ENCODE peak calls at places on chromosomes 11 and 22, in five cellular contexts. P is breast epithelium, Z is SJCRH30, A is fibroblast of lung, O is mammary epithelial cell. D is an unnamed sample. For H3K27me3, the result is how much of the 10 kb centered on the place peaks cover.

GRCh38 chr11:18650859-18651557 is 16.9 kb upstream of the SPTY2D1 start:
- DNase-seq in P (no peak), A (peak), O (no peak), Z (peak), D (peak)

GRCh38 chr11:6719588-6719987 is 36.4 kb upstream of the MRPL17 start:
- DNase-seq in Z (peak), A (no peak), O (no peak), P (no peak), D (no peak)

GRCh38 chr11:116703421-116703820 is 69.4 kb downstream of the BUD13 start:
- DNase-seq in Z (peak), P (no peak), O (no peak), A (no peak), D (peak)

GRCh38 chr11:79070518-79070917 is 370.3 kb downstream of the TENM4 start:
- DNase-seq in P (no peak), A (no peak), O (no peak), Z (no peak), D (no peak)

GRCh38 chr11:2700415-2701211 is 819 bp upstream of the KCNQ1OT1 start:
- DNase-seq in P (peak), A (peak), Z (peak), O (no peak), D (peak)

GRCh38 chr11:127412722-127413121 is 412.2 kb upstream of the KIRREL3 start:
- DNase-seq in A (no peak), O (no peak), P (no peak), Z (no peak), D (peak)

GRCh38 chr11:45921561-45922424 is 663 bp upstream of the LARGE2 start:
- DNase-seq in P (peak), A (no peak), O (no peak), Z (no peak), D (peak)

GRCh38 chr22:25953276-25953675 is 211.3 kb downstream of the MYO18B start:
- DNase-seq in O (no peak), A (no peak), Z (no peak), P (no peak), D (no peak)

GRCh38 chr11:17683378-17684161 is 35.8 kb upstream of the MYOD1 start:
- DNase-seq in O (peak), A (peak), P (no peak), Z (peak), D (no peak)

GRCh38 chr11:117117681-117118080 is 19.5 kb upstream of the SIK3 start:
- DNase-seq in P (no peak), O (no peak), Z (no peak), A (no peak), D (no peak)

GRCh38 chr22:42646569-42647525 is 2.3 kb downstream of the CYB5R3 start:
- DNase-seq in A (peak), O (no peak), Z (no peak), P (peak), D (peak)

GRCh38 chr22:20548806-20549205 is 41.4 kb downstream of the MED15 start:
- DNase-seq in A (no peak), P (no peak), Z (no peak), O (no peak), D (no peak)

GRCh38 chr22:35315141-35315854 is 15.6 kb downstream of the TOM1 start:
- DNase-seq in Z (no peak), P (no peak), O (no peak), A (no peak), D (no peak)

GRCh38 chr11:87219266-87219665 is 181.5 kb downstream of the TMEM135 start:
- DNase-seq in A (peak), P (no peak), Z (no peak), O (no peak), D (peak)

GRCh38 chr11:112255075-112255739 is 5.5 kb downstream of the PLET1 start:
- DNase-seq in P (no peak), Z (peak), A (peak), O (peak), D (no peak)

GRCh38 chr11:122523841-122524531 is 131.5 kb upstream of the UBASH3B start:
- DNase-seq in P (no peak), A (peak), O (peak), Z (no peak), D (no peak)

GRCh38 chr22:46564084-46564714 is 26.8 kb upstream of the CELSR1 start:
- DNase-seq in P (no peak), O (no peak), Z (peak), A (no peak), D (no peak)

GRCh38 chr11:106389096-106389495 is 311.6 kb downstream of the AASDHPPT start:
- DNase-seq in P (no peak), A (peak), O (peak), Z (no peak), D (no peak)

GRCh38 chr11:69377029-69377952 is 83.3 kb downstream of the MYEOV start:
- DNase-seq in P (no peak), O (peak), A (no peak), Z (no peak), D (no peak)

GRCh38 chr11:87236368-87236767 is 198.6 kb downstream of the TMEM135 start:
- DNase-seq in A (no peak), P (no peak), Z (no peak), O (no peak), D (no peak)

GRCh38 chr11:9363954-9364912 is 20.2 kb upstream of the IPO7 start:
- DNase-seq in O (peak), Z (peak), P (peak), A (peak), D (peak)

GRCh38 chr11:88327061-88327460 is 10.5 kb downstream of the CTSC start:
- DNase-seq in A (no peak), O (no peak), P (no peak), Z (no peak), D (no peak)

GRCh38 chr11:57474017-57474750 is 13.9 kb downstream of the RTN4RL2 start:
- DNase-seq in P (no peak), A (no peak), O (no peak), Z (no peak), D (peak)

GRCh38 chr22:40556641-40557040 is 79.9 kb downstream of the MRTFA start:
- DNase-seq in O (no peak), P (no peak), Z (no peak), A (no peak), D (no peak)

GRCh38 chr22:35357883-35358621 is 22.8 kb upstream of the HMOX1 start:
- DNase-seq in Z (no peak), O (peak), A (peak), P (no peak), D (no peak)

GRCh38 chr11:71420455-71421241 is 27.5 kb downstream of the DHCR7 start:
- DNase-seq in O (peak), Z (peak), A (peak), P (no peak), D (peak)

GRCh38 chr11:109984634-109985289 is 108.4 kb upstream of the ZC3H12C start:
- DNase-seq in O (peak), Z (no peak), A (no peak), P (no peak), D (no peak)

GRCh38 chr11:43358308-43358669 is 431 bp upstream of the TTC17 start:
- DNase-seq in A (no peak), P (no peak), Z (no peak), O (no peak), D (no peak)

GRCh38 chr11:120067361-120068113 is 70.4 kb downstream of the TRIM29 start:
- DNase-seq in A (no peak), Z (no peak), O (no peak), P (no peak), D (no peak)

GRCh38 chr11:66639066-66639813 is 737 bp downstream of the RBM4 start:
- DNase-seq in Z (no peak), A (peak), O (peak), P (no peak), D (no peak)

GRCh38 chr11:2092956-2093412 is 46.2 kb downstream of the IGF2 start:
- DNase-seq in A (peak), P (peak), Z (peak), O (peak), D (peak)

GRCh38 chr22:37803636-37804371 is 3.9 kb upstream of the GCAT start:
- DNase-seq in A (no peak), Z (no peak), P (no peak), O (no peak), D (peak)

GRCh38 chr11:36447947-36448346 is 62.1 kb downstream of the TRAF6 start:
- DNase-seq in Z (peak), A (no peak), P (peak), O (peak), D (no peak)

GRCh38 chr22:50264104-50264745 is 2.7 kb upstream of the MAPK12 start:
- DNase-seq in P (no peak), A (no peak), O (no peak), Z (no peak), D (no peak)

GRCh38 chr11:114075891-114076441 is 16.5 kb downstream of the ZBTB16 start:
- DNase-seq in A (peak), P (no peak), Z (no peak), O (no peak), D (peak)

DNA sequence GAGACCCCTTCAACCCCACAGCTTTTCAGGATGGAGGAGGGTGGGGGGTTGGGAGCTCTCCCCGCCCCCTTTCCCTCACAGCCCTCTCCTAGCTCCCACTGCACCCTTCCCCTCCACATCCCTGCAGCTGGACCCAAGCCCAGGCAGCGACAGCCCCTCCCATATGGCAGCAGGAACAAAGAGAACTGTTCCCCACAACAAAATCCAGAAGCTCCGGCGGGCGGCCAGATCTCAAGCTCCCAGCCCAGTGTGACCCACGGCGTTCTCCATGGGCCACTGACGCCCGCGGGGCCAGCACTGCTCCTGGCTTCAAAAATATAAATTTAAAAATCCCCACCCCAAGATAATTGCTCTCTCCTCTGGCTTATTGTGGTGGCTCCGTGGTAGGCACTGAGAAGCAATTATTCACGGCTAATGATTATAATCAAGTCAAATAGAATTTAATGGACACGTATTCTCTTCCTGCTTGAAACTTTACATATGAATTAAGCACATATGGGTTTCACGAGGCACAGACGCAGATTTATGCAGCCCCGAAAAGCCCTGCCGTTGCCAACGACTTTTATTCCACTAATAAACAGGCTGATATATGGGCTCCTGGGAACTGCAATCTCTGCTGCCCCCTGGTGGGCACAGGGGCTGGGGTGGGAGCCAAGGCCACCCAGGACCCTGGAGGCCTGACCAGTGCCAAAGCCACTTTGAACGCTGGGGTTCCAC is 17.6 kb downstream of the MACROD1 start:
- DNase-seq in A (peak), Z (peak), P (peak), O (peak), D (peak)
- H3K4me3 ChIP-seq in A (peak), Z (no peak), P (peak), O (no peak), D (no peak)

GRCh38 chr11:61667684-61668320 is 12.4 kb upstream of the DAGLA start:
- DNase-seq in Z (no peak), A (no peak), O (no peak), P (no peak), D (peak)
- H3K27me3 ChIP-seq in Z (under half), A (under half), O (under half), P (under half), D (under half)

DNA sequence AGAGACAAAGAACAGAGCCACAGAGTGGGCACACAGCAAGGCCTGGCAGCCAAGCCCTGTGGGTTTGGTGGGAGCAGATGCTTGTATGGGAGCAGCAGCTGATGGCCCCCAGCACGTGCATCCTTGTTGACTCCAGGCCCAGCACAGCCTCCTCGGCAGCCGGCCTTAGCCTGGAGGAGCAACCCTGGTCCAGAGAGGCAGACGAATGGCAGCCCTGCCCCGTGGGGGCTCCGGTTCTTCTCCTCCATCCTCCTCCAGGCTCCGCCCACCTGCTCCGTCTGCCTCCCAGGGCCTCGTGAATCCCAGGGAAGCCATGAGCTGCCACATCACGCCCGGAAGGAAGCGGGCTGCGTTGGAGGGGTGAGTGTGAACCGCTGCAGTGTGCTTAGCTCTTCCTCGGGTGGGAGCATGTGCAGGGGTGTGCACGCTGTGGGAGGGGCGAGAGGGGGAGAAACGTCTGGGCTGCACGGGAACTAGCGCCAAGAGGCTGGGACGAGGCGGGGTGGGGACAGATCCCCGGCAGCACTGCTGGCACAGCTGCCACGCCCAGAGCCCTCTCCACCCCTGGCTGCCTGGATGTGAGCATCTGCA is 36.3 kb upstream of the JAM3 start:
- DNase-seq in Z (no peak), A (peak), P (no peak), O (no peak), D (peak)
- H3K4me3 ChIP-seq in Z (no peak), A (no peak), P (no peak), O (no peak), D (no peak)

DNA sequence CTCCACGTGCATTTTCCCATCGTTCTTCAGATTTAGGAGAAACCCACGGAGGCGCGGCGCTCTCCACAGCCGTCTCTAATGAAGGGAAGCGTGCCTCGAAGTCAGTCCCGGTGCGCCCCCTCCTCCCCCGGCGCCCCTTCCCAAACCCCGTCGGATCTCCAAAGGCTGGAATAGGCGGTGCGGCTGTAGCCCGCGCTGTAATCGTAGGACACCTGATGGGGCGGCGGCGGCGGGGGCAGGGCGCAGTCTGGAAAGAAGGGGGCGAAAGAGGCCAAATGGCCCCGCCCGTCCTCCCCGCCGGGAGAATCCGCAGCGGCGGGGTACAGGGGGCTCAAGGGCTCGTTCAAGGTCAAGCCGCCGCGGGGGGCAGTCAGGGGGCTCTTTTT is 1.3 kb downstream of the FAM181B start:
- DNase-seq in O (no peak), Z (no peak), P (no peak), A (no peak), D (peak)
- H3K27me3 ChIP-seq in O (under half), Z (under half), P (under half), A (under half), D (under half)

GRCh38 chr11:8263109-8263768 is 439 bp downstream of the LMO1 start:
- DNase-seq in O (no peak), P (no peak), Z (no peak), A (peak), D (peak)
- H3K4me3 ChIP-seq in O (peak), P (peak), Z (peak), A (peak), D (peak)

D was measured in H7.